ENCODE peak calls at places on chromosomes 5 and 9, in five cellular contexts. F is cardiac muscle cell, P is left ventricle myocardium inferior, D is mucosa of descending colon, V is stomach. C is an unnamed sample. For H3K4me1, the result is how much of the 10 kb centered on the place peaks cover.

GRCh38 chr5:137497396-137498290 is 1.5 kb downstream of the SPOCK1 start:
- DNase-seq in F (no peak), P (no peak), D (no peak), V (no peak), C (peak)

GRCh38 chr5:33701251-33701650 is 190.5 kb downstream of the ADAMTS12 start:
- DNase-seq in F (no peak), P (no peak), D (no peak), V (no peak), C (no peak)

GRCh38 chr5:9878196-9878595 is 248.0 kb upstream of the TAS2R1 start:
- DNase-seq in F (no peak), P (no peak), D (no peak), V (no peak), C (no peak)

GRCh38 chr5:78518365-78519197 is 130.0 kb downstream of the LHFPL2 start:
- DNase-seq in F (peak), P (peak), D (peak), V (peak), C (peak)

GRCh38 chr9:82445556-82445955 is 457.0 kb downstream of the SPATA31D1 start:
- DNase-seq in F (no peak), P (no peak), D (no peak), V (no peak), C (no peak)

GRCh38 chr5:143051244-143052058 is 281.3 kb downstream of the ARHGAP26 start:
- DNase-seq in F (peak), P (no peak), D (no peak), V (no peak), C (no peak)

GRCh38 chr9:132878695-132879064 is at the start of gene SPACA9:
- DNase-seq in F (peak), P (peak), D (peak), V (peak), C (peak)

GRCh38 chr9:126371007-126371870 is 44.6 kb downstream of the MVB12B start:
- DNase-seq in F (no peak), P (no peak), D (no peak), V (no peak), C (no peak)

GRCh38 chr5:148843510-148844318 is 17.3 kb downstream of the ADRB2 start:
- DNase-seq in F (no peak), P (no peak), D (no peak), V (no peak), C (no peak)

GRCh38 chr9:93673271-93673843 is 97.0 kb downstream of the PHF2 start:
- DNase-seq in F (no peak), P (peak), D (peak), V (peak), C (peak)

GRCh38 chr5:90488791-90489190 is 14.1 kb downstream of the POLR3G start:
- DNase-seq in F (no peak), P (no peak), D (no peak), V (no peak), C (no peak)

GRCh38 chr9:83429229-83429628 is 109.0 kb downstream of the FRMD3 start:
- DNase-seq in F (no peak), P (no peak), D (no peak), V (no peak), C (no peak)

GRCh38 chr9:27150758-27151431 is 41.9 kb downstream of the TEK start:
- DNase-seq in F (no peak), P (no peak), D (no peak), V (no peak), C (no peak)

GRCh38 chr5:135051872-135052271 is 17.8 kb upstream of the PITX1 start:
- DNase-seq in F (no peak), P (no peak), D (no peak), V (no peak), C (no peak)

GRCh38 chr5:112594060-112594850 is 143.4 kb upstream of the APC start:
- DNase-seq in F (no peak), P (no peak), D (no peak), V (no peak), C (no peak)

GRCh38 chr5:57194653-57195052 is 20.8 kb downstream of the GPBP1 start:
- DNase-seq in F (no peak), P (no peak), D (no peak), V (no peak), C (no peak)

GRCh38 chr5:146428658-146429057 is 18.5 kb upstream of the TCERG1 start:
- DNase-seq in F (no peak), P (no peak), D (no peak), V (no peak), C (no peak)

GRCh38 chr9:81685763-81686613 is 3.4 kb downstream of the TLE1 start:
- DNase-seq in F (no peak), P (no peak), D (no peak), V (no peak), C (no peak)

GRCh38 chr5:9898319-9898718 is 268.2 kb upstream of the TAS2R1 start:
- DNase-seq in F (peak), P (no peak), D (no peak), V (no peak), C (no peak)

GRCh38 chr5:98031926-98032325 is 741.5 kb upstream of the RGMB start:
- DNase-seq in F (no peak), P (no peak), D (no peak), V (no peak), C (no peak)

GRCh38 chr9:69888876-69889585 is 68.4 kb downstream of the CFAP95 start:
- DNase-seq in F (no peak), P (no peak), D (no peak), V (no peak), C (no peak)

GRCh38 chr9:407255-407654 is 192.6 kb downstream of the DOCK8 start:
- DNase-seq in F (no peak), P (no peak), D (no peak), V (no peak), C (no peak)

DNA sequence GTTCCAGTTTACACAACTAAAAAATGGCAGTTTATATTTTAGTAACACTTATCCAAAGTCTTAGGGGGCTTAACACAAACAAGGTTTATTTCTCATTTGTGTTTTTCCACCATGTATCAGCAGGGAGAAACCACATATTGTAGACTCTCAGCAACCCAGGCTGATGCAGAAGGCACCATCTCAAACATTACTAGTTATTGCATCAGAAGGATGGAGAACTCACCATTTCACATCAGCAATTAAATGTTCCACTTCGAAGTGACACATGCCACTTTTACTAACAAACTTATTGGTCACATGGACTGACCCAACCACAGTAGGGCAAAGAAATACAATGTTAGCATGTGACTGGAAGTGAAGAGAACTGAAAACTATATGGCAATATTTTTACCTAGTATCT is 22.5 kb upstream of the SMC2 start:
- DNase-seq in F (no peak), P (no peak), D (no peak), V (no peak), C (no peak)
- H3K4me1 ChIP-seq in F (under half), P (under half), D (under half), V (under half), C (under half)

DNA sequence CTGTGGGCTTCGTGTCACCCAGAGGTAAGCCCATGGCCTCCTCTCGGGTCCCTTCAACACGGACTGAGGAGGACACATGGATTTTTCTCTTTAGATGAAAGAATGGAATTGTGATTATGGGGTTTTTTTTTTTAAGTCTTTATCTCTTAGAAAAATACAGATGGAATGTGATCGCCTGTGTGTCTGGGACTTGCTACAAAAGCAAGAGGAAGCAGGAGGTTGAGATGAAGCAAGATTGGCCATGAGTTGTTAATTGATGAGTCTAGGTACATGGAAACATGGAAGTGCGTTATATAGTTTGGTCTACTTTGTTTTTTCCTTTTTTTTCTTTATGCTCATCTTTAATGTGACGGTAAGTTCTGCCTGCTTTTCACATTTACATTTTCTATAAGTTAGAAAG is 14.6 kb downstream of the USP20 start:
- DNase-seq in F (no peak), P (no peak), D (no peak), V (no peak), C (no peak)
- H3K4me1 ChIP-seq in F (under half), P (under half), D (under half), V (under half), C (under half)

GRCh38 chr9:33125871-33126822 is 41.0 kb downstream of the B4GALT1 start:
- DNase-seq in F (no peak), P (no peak), D (no peak), V (no peak), C (no peak)

GRCh38 chr9:33129251-33129885 is 37.8 kb downstream of the B4GALT1 start:
- DNase-seq in F (no peak), P (no peak), D (no peak), V (no peak), C (no peak)

GRCh38 chr9:33129886-33130284 is 37.3 kb downstream of the B4GALT1 start:
- DNase-seq in F (no peak), P (no peak), D (no peak), V (no peak), C (no peak)

GRCh38 chr9:33128570-33128969 is 38.6 kb downstream of the B4GALT1 start:
- DNase-seq in F (no peak), P (no peak), D (no peak), V (no peak), C (no peak)

GRCh38 chr9:33127881-33128280 is 39.3 kb downstream of the B4GALT1 start:
- DNase-seq in F (no peak), P (no peak), D (no peak), V (no peak), C (no peak)
- H3K4me1 ChIP-seq in F (under half), P (half or more), D (half or more), V (half or more), C (under half)

GRCh38 chr9:19117039-19117716 is 10.1 kb downstream of the PLIN2 start:
- DNase-seq in F (no peak), P (no peak), D (no peak), V (no peak), C (no peak)

GRCh38 chr9:19119241-19119640 is 8.1 kb downstream of the PLIN2 start:
- DNase-seq in F (no peak), P (no peak), D (no peak), V (no peak), C (no peak)

GRCh38 chr9:19114680-19115270 is 12.1 kb upstream of the HAUS6 start:
- DNase-seq in F (no peak), P (no peak), D (no peak), V (no peak), C (no peak)

GRCh38 chr9:19116391-19116790 is 10.9 kb downstream of the PLIN2 start:
- DNase-seq in F (no peak), P (peak), D (no peak), V (no peak), C (peak)

DNA sequence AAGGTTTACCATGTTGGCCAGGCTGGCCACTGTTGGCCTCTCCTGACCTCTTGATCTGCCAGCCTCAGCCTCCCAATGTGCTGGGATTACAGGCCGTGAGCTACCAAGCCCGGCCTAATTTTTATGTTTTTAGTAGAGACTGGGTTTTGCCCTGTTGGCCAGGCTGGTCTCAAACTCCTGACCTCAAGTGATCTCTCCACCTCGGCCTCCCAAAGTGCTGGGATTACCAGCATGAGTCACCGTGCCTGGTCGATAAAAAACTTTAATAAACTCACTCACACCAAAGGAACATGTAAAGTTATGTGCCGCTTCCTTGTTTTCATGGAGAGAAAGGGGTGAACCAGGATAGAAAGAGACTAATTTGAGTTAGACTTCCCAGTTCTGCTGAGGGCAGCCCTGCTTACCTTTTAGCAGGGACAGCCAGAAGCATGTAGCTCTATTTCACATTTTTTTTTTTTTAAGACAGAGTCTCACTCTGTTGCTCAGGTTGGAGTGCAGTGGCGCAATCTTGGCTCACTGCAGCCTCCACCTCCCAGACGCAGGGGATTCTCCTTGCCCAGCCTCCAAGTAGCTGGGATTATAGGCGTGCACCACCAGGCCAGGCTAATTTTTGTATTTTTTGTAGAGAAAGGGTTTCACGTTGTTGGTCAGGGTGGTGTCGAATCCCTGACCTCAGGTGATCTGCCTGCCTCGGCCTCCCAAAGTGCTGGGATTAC is 11.4 kb upstream of the HAUS6 start:
- DNase-seq in F (no peak), P (no peak), D (no peak), V (no peak), C (no peak)
- H3K4me1 ChIP-seq in F (under half), P (under half), D (under half), V (under half), C (under half)

C was measured in right cardiac atrium.